ENCODE peak calls at places on chromosomes 12 and 14, in ten cellular contexts. D is chondrocyte, P is pancreas, I is endothelial cell of umbilical vein, C is neural progenitor cell, H is hepatocyte, N is keratinocyte, S is adrenal gland, Q is MM.1S, X is HepG2. J is an unnamed sample.

GRCh38 chr12:12705833-12706520 is 10.0 kb upstream of the GPR19 start:
- DNase-seq in I (peak), X (no peak), D (no peak), P (no peak), Q (peak), N (no peak), S (no peak), C (no peak), H (no peak), J (peak)

GRCh38 chr12:20495997-20496396 is 127.7 kb downstream of the PDE3A start:
- DNase-seq in P (no peak), N (no peak), X (no peak), D (no peak), H (no peak), Q (no peak), S (no peak), C (no peak), I (no peak), J (no peak)

GRCh38 chr12:9074484-9075140 is 41.1 kb downstream of the A2M start:
- DNase-seq in N (no peak), I (no peak), X (no peak), Q (no peak), S (no peak), D (no peak), H (no peak), C (no peak), P (no peak), J (no peak)

GRCh38 chr14:53247596-53248370 is 94.7 kb upstream of the DDHD1 start:
- DNase-seq in X (no peak), Q (no peak), C (no peak), N (no peak), P (peak), D (no peak), S (no peak), I (no peak), H (no peak), J (no peak)

GRCh38 chr14:36658091-36659009 is 3.3 kb upstream of the PAX9 start:
- DNase-seq in D (no peak), C (peak), H (peak), X (no peak), S (no peak), P (no peak), Q (no peak), I (no peak), N (no peak), J (no peak)

GRCh38 chr14:72387727-72388126 is 455.5 kb downstream of the RGS6 start:
- DNase-seq in P (no peak), N (no peak), H (no peak), S (no peak), Q (no peak), D (no peak), C (no peak), X (no peak), I (no peak), J (no peak)

GRCh38 chr14:50025776-50026175 is 90.6 kb downstream of the VCPKMT start:
- DNase-seq in P (no peak), Q (no peak), C (no peak), S (no peak), I (no peak), N (no peak), H (no peak), D (no peak), X (no peak), J (no peak)

GRCh38 chr12:6767301-6767591 is 1.1 kb downstream of the PTMS start:
- DNase-seq in D (no peak), P (no peak), C (no peak), Q (no peak), S (no peak), H (no peak), N (no peak), X (no peak), I (no peak), J (no peak)

GRCh38 chr12:28827841-28828240 is 321.2 kb upstream of the FAR2 start:
- DNase-seq in I (no peak), Q (no peak), N (no peak), C (no peak), P (no peak), S (no peak), D (no peak), X (no peak), H (no peak), J (no peak)

GRCh38 chr12:10247659-10248058 is 35.0 kb downstream of the GABARAPL1 start:
- DNase-seq in P (no peak), D (no peak), C (no peak), N (no peak), Q (no peak), X (no peak), S (no peak), I (no peak), H (no peak), J (no peak)

GRCh38 chr14:55957950-55958349 is 160.3 kb upstream of the PELI2 start:
- DNase-seq in S (no peak), Q (no peak), X (no peak), C (peak), H (no peak), N (no peak), I (no peak), D (no peak), P (no peak), J (no peak)

GRCh38 chr12:130440411-130441080 is 102.9 kb downstream of the PIWIL1 start:
- DNase-seq in N (no peak), H (no peak), I (no peak), P (no peak), D (peak), C (no peak), S (no peak), X (no peak), Q (no peak), J (peak)

GRCh38 chr12:108338915-108339657 is at the start of gene CMKLR1:
- DNase-seq in P (no peak), D (no peak), S (peak), X (no peak), H (peak), I (no peak), N (no peak), C (peak), Q (no peak), J (peak)

GRCh38 chr12:108340037-108340436 is 926 bp upstream of the CMKLR1 start:
- DNase-seq in Q (no peak), C (no peak), H (no peak), P (no peak), I (no peak), D (no peak), N (no peak), X (no peak), S (no peak), J (peak)

GRCh38 chr12:108333898-108334699 is 5.0 kb downstream of the CMKLR1 start:
- DNase-seq in D (no peak), N (no peak), C (no peak), Q (no peak), X (no peak), S (no peak), I (peak), P (no peak), H (no peak), J (peak)

GRCh38 chr12:108335349-108336119 is 3.6 kb downstream of the CMKLR1 start:
- DNase-seq in S (no peak), C (no peak), P (no peak), I (no peak), Q (peak), D (no peak), X (no peak), H (no peak), N (no peak), J (no peak)

DNA sequence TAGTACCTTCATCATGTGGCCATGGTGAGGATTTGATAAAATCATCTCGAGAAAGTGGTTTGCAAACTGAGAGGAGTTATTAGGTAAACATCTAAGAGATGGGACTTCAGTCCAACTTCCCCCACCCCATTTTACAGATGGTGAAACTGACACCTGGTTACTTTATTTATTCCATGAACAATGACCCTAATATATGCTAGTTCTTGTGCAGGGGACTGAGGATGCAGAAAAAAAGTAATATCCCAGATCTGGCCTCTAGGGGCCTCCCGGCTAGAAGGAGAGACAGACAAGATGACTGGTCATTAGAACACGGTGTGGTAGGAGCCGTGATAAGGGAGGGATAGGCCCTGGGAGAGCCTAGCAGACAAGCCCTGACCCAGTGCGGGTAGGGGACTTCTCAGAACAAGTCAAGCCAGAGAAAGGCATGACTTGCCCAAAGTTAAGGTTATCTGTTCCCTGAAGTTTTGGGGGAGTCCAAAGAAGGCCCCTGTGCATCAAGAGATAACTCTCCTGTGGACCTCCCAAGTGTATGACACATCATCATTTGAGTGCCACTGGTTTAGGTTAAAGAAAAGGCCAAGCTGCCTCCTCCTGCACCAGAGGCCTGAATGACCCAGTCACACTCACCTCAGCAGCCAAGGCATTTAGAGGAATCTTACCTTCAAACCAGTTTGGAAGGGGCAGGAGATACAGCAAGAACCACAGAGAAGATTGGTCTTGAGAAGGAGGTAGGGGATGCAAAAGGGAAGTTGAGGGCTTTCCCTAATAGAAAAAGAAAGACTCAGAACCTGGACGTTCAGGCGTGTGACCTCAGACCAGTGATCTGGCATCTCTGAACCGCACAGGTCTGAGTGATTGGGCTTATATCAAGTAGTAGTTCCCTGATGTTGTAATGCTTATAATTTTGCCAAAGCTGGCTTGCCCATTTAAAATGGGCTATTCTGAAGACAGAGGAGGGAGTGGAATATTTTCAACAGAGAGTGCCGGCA is 1.6 kb downstream of the CMKLR1 start:
- DNase-seq in X (peak), D (no peak), H (peak), C (peak), P (no peak), S (peak), N (no peak), I (peak), Q (peak), J (peak)
- TF ChIP-seq CTCF in X (peak), D (peak), H (peak), C (peak), P (no peak), S (peak), N (peak), I (peak), Q (peak), J (peak)

GRCh38 chr12:115926037-115926670 is 351.3 kb downstream of the MED13L start:
- DNase-seq in D (no peak), I (no peak), C (no peak), S (no peak), N (no peak), P (no peak), H (no peak), X (no peak), Q (no peak), J (no peak)

GRCh38 chr12:115923851-115924250 is 353.6 kb downstream of the MED13L start:
- DNase-seq in Q (no peak), P (no peak), X (no peak), N (no peak), S (no peak), I (no peak), C (no peak), D (no peak), H (no peak), J (no peak)

GRCh38 chr12:115918763-115919162 is 358.7 kb downstream of the MED13L start:
- DNase-seq in D (no peak), S (no peak), P (no peak), X (peak), I (no peak), C (no peak), H (no peak), N (no peak), Q (no peak), J (no peak)

GRCh38 chr12:115920395-115921183 is 356.9 kb downstream of the MED13L start:
- DNase-seq in S (no peak), N (no peak), C (no peak), D (no peak), P (no peak), H (no peak), I (no peak), Q (no peak), X (no peak), J (no peak)

DNA sequence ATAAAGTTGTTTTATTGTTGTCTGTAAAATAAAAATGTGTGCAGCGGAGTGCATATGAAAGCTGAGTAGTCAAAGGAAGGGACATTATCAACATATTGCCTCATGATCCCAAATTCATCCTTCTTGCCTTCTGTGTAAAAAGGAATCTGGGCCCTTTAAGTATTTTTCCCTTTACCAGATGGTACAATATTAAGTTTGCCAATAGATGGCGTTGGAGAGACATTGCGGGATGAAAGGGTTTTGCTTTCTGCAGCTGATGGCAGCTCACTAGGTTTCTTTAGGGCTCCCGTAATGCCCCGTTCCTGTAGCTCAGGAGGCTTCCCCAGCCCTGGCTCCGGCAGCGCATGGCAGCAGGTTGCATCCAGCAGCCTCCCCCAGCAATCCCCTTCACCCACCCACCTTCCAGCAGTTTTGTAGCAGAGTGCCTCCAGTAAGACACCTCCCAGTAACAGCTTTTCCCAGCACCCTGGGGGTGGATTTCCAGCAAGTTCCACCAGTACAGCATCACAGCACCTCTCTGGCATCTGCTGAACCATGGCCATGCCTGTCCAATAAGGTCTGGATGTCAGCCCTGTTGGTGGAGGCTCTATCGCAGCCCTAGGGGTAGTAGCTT is 354.4 kb downstream of the MED13L start:
- DNase-seq in N (no peak), S (no peak), D (no peak), C (no peak), Q (peak), P (no peak), I (no peak), X (peak), H (no peak), J (no peak)
- TF ChIP-seq CTCF in N (no peak), S (no peak), D (peak), C (peak), Q (peak), P (no peak), I (peak), X (peak), H (no peak), J (no peak)

DNA sequence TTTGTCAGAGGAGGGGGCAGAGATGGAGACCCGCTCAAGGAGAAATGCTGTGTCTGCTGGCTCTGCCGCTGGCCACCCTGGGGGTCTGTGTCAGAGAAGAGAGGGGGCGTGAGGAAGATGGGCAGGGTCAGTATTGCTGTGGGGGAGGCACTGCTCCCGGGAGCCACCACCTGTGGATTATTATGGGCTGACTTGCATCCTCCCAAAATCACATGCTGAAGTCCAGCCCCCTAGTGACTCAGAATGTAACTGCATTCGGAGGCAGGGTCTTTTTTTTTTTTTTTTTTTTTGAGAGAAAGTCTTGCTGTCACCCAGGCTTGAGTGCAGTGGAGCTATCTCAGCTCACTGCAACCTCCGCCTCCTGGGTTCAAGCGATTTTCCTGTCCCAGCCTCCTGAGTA is 12.3 kb downstream of the ABCD4 start:
- DNase-seq in D (no peak), X (no peak), N (no peak), I (peak), P (no peak), C (peak), S (no peak), H (no peak), Q (peak), J (no peak)
- TF ChIP-seq CTCF in D (peak), X (peak), N (peak), I (peak), P (no peak), C (peak), S (no peak), H (peak), Q (peak), J (no peak)

DNA sequence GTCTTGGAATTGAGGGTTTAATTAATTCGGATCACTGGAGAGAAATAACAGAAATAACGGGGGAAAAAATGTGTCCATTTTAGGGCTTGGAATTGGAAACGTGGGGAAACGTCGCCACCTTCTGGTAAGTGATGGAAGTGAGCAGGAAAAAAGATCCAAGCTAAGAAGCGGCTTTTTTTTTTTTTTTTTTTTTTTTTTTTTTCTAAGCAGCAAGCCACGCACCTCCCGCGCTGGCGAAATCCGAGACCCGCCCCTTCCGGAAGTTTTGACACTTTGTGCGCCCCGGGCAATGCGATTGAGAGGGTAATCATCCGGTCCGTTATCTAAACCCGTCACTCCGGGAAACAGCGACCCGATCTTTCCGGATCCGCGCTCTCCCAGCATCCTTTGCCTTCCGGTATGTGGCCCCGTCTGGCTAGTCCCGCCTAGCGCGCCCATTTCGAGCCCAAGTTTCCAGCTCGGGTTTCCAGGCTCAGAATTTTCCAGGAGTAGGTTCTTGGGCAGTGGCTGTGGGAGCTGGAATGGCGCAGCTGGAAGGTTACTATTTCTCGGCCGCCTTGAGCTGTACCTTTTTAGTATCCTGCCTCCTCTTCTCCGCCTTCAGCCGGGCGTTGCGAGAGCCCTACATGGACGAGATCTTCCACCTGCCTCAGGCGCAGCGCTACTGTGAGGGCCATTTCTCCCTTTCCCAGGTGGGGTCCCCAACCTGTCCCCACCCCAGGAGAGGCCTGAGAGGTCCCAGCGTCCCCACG is at the start of gene ALG10:
- DNase-seq in X (peak), Q (peak), N (peak), C (peak), D (peak), I (peak), H (peak), S (peak), P (peak), J (peak)
- TF ChIP-seq CTCF in X (peak), Q (peak), N (peak), C (peak), D (peak), I (peak), H (peak), S (peak), P (peak), J (peak)